ENCODE peak calls at places on chromosomes 3 and 15, in four cellular contexts. G, C, E and N are unnamed samples.

GRCh38 chr15:48647963-48648362 is 2.5 kb upstream of the FBN1 start:
- DNase-seq in G (peak), C (no peak), E (no peak), N (peak)

GRCh38 chr15:95690631-95691340 is 639.7 kb upstream of the NR2F2 start:
- DNase-seq in C (peak), E (no peak), G (no peak), N (no peak)

GRCh38 chr3:52210550-52211046 is 12.6 kb downstream of the ALAS1 start:
- DNase-seq in G (no peak), C (peak), E (no peak), N (no peak)

GRCh38 chr3:183080628-183081027 is 18.7 kb downstream of the MCCC1 start:
- DNase-seq in G (no peak), C (no peak), E (no peak), N (no peak)

GRCh38 chr3:150376001-150376848 is 31.9 kb upstream of the TSC22D2 start:
- DNase-seq in C (peak), E (no peak), G (no peak), N (no peak)

GRCh38 chr3:138786788-138787276 is 47.9 kb downstream of the PIK3CB start:
- DNase-seq in E (no peak), G (no peak), C (peak), N (no peak)

GRCh38 chr15:39354188-39354587 is 226.7 kb upstream of the THBS1 start:
- DNase-seq in E (no peak), G (no peak), C (no peak), N (no peak)

GRCh38 chr3:43146599-43146998 is 40.7 kb upstream of the POMGNT2 start:
- DNase-seq in G (no peak), E (no peak), C (no peak), N (no peak)

GRCh38 chr3:108223928-108224327 is 1.7 kb upstream of the IFT57 start:
- DNase-seq in C (peak), G (no peak), E (no peak), N (no peak)

GRCh38 chr3:72123908-72124441 is 339.0 kb upstream of the PROK2 start:
- DNase-seq in E (no peak), C (peak), G (peak), N (no peak)

GRCh38 chr3:58495101-58495500 is 3.2 kb downstream of the KCTD6 start:
- DNase-seq in E (no peak), G (no peak), C (no peak), N (no peak)

GRCh38 chr15:65377976-65378366 is at the start of gene IGDCC3:
- DNase-seq in G (no peak), E (no peak), C (no peak), N (peak)

GRCh38 chr15:89332446-89332845 is 2.2 kb downstream of the POLG start:
- DNase-seq in C (peak), E (peak), G (no peak), N (no peak)

GRCh38 chr3:73680696-73681095 is 56.0 kb upstream of the PDZRN3 start:
- DNase-seq in G (no peak), C (no peak), E (no peak), N (no peak)

GRCh38 chr3:191809326-191809949 is 348.5 kb downstream of the PYDC2 start:
- DNase-seq in G (no peak), C (peak), E (no peak), N (no peak)

GRCh38 chr15:33226559-33227181 is 32.2 kb upstream of the FMN1 start:
- DNase-seq in E (peak), G (no peak), C (peak), N (no peak)

GRCh38 chr15:71471347-71471746 is 339.0 kb upstream of the NR2E3 start:
- DNase-seq in C (peak), G (peak), E (no peak), N (no peak)

GRCh38 chr3:156353535-156353934 is 201.4 kb downstream of the SSR3 start:
- DNase-seq in G (no peak), E (no peak), C (no peak), N (no peak)

GRCh38 chr3:47540281-47540680 is 26.8 kb upstream of the ELP6 start:
- DNase-seq in E (no peak), G (no peak), C (peak), N (no peak)

GRCh38 chr15:39622660-39623549 is 42.0 kb downstream of the THBS1 start:
- DNase-seq in G (no peak), E (no peak), C (no peak), N (no peak)

GRCh38 chr3:172040976-172041963 is 1.9 kb downstream of the FNDC3B start:
- DNase-seq in C (peak), E (no peak), G (no peak), N (no peak)

GRCh38 chr3:47370887-47371697 is 9.7 kb upstream of the PTPN23 start:
- DNase-seq in C (peak), E (peak), G (peak), N (no peak)

GRCh38 chr15:99326235-99326634 is 75.0 kb downstream of the LRRC28 start:
- DNase-seq in C (peak), E (no peak), G (no peak), N (no peak)

GRCh38 chr3:71064288-71064975 is 519.1 kb downstream of the FOXP1 start:
- DNase-seq in E (peak), C (peak), G (peak), N (peak)

GRCh38 chr15:31523027-31523654 is 196.5 kb downstream of the KLF13 start:
- DNase-seq in E (no peak), C (no peak), G (no peak), N (no peak)

GRCh38 chr3:83890763-83891135 is 1068.0 kb upstream of the CADM2 start:
- DNase-seq in C (peak), E (no peak), G (no peak), N (no peak)

GRCh38 chr3:46708401-46709146 is 7.4 kb downstream of the TMIE start:
- DNase-seq in G (no peak), C (no peak), E (no peak), N (no peak)

GRCh38 chr3:63763156-63763555 is 55.9 kb upstream of the C3orf49 start:
- DNase-seq in C (peak), E (no peak), G (no peak), N (no peak)

GRCh38 chr15:66186049-66186825 is 67.3 kb downstream of the MEGF11 start:
- DNase-seq in E (no peak), C (no peak), G (no peak), N (no peak)

GRCh38 chr3:10310578-10310977 is 10.3 kb downstream of the SEC13 start:
- DNase-seq in C (no peak), G (no peak), E (no peak), N (no peak)

GRCh38 chr15:91228890-91229289 is 128.8 kb downstream of the SV2B start:
- DNase-seq in G (no peak), E (no peak), C (no peak), N (no peak)

GRCh38 chr3:126672340-126672739 is 17.4 kb upstream of the TXNRD3 start:
- DNase-seq in E (no peak), G (no peak), C (no peak), N (no peak)

GRCh38 chr3:33074217-33075067 is 22.5 kb downstream of the GLB1 start:
- DNase-seq in C (peak), G (peak), E (peak), N (peak)

GRCh38 chr15:68821190-68821897 is 649 bp upstream of the ANP32A start:
- DNase-seq in G (peak), C (no peak), E (no peak), N (no peak)

GRCh38 chr3:132347095-132347494 is 29.9 kb downstream of the ACP3 start:
- DNase-seq in G (no peak), C (peak), E (no peak), N (no peak)

GRCh38 chr3:124700880-124701684 is 29.2 kb upstream of the UMPS start:
- DNase-seq in E (no peak), C (no peak), G (no peak), N (no peak)

GRCh38 chr3:129126726-129127280 is 5.2 kb upstream of the RAB43 start:
- DNase-seq in C (no peak), E (no peak), G (no peak), N (no peak)

GRCh38 chr3:101898752-101899169 is 49.4 kb downstream of the NFKBIZ start:
- DNase-seq in C (no peak), E (no peak), G (peak), N (no peak)